ENCODE peak calls at places on chromosome 7, in seven cellular contexts. Z is lung, R is HepG2, B is sigmoid colon, A is OCI-LY7, W is pancreas, D is psoas muscle. T is an unnamed sample.

GRCh38 chr7:271266-272107 is 18.5 kb upstream of the FOXL3 start:
- DNase-seq in D (no peak), A (no peak), W (peak; percentile 21), Z (no peak), R (no peak), B (no peak), T (no peak)

GRCh38 chr7:47581442-47581820 is 480 bp downstream of the TNS3 start:
- DNase-seq in D (no peak), A (peak; percentile 40), R (no peak), B (no peak), W (peak; percentile 75), Z (no peak), T (no peak)

GRCh38 chr7:123681561-123681960 is 25.9 kb downstream of the LMOD2 start:
- DNase-seq in R (peak; percentile 38), B (no peak), W (no peak), A (no peak), Z (no peak), D (no peak), T (no peak)

GRCh38 chr7:148501707-148502139 is 88.8 kb upstream of the C7orf33 start:
- DNase-seq in D (no peak), Z (no peak), B (no peak), R (no peak), W (no peak), A (no peak), T (peak; percentile 42)

GRCh38 chr7:83655951-83656556 is 7.1 kb upstream of the SEMA3E start:
- DNase-seq in W (no peak), A (peak; percentile 34), Z (no peak), R (peak; percentile 26), B (no peak), D (no peak), T (no peak)

GRCh38 chr7:136998495-136998894 is 130.0 kb downstream of the CHRM2 start:
- DNase-seq in A (no peak), R (no peak), W (no peak), D (no peak), B (no peak), Z (no peak), T (no peak)

GRCh38 chr7:31991846-31992245 is 78.4 kb downstream of the PDE1C start:
- DNase-seq in B (no peak), W (no peak), D (no peak), Z (no peak), A (no peak), R (no peak), T (no peak)

GRCh38 chr7:95687759-95688343 is 84.5 kb upstream of the DYNC1I1 start:
- DNase-seq in Z (no peak), B (no peak), D (no peak), A (peak; percentile 8), W (no peak), R (peak; percentile 44), T (no peak)

GRCh38 chr7:95396136-95397032 is at the start of gene PON3:
- DNase-seq in Z (peak; percentile 50), R (peak; percentile 68), D (peak; percentile 50), A (no peak), B (peak; percentile 68), W (peak; percentile 83), T (peak; percentile 67)

GRCh38 chr7:75534727-75535307 is 42.7 kb downstream of the SPDYE5 start:
- DNase-seq in A (no peak), Z (no peak), W (no peak), D (no peak), R (no peak), B (no peak), T (peak; percentile 27)

GRCh38 chr7:95432606-95433005 is 2.2 kb downstream of the PON2 start:
- DNase-seq in B (no peak), Z (no peak), R (no peak), D (no peak), A (no peak), W (no peak), T (no peak)

GRCh38 chr7:123633553-123633952 is 22.1 kb upstream of the LMOD2 start:
- DNase-seq in W (no peak), B (no peak), Z (no peak), D (no peak), A (no peak), R (no peak), T (peak; percentile 90)

GRCh38 chr7:75815381-75816046 is 1.9 kb upstream of the CCL24 start:
- DNase-seq in Z (no peak), A (no peak), D (no peak), W (no peak), R (no peak), B (no peak), T (no peak)

GRCh38 chr7:158695056-158695455 is 9.5 kb downstream of the NCAPG2 start:
- DNase-seq in B (no peak), R (no peak), Z (no peak), A (no peak), W (no peak), D (no peak), T (no peak)

GRCh38 chr7:105102557-105103352 is 88.8 kb downstream of the KMT2E start:
- DNase-seq in A (no peak), R (no peak), W (no peak), B (no peak), D (no peak), Z (no peak), T (no peak)
- H3K27ac ChIP-seq in A (no peak overlapping the region), R (no peak overlapping the region), W (no peak overlapping the region), B (no peak overlapping the region), D (no peak overlapping the region), Z (no peak overlapping the region), T (no peak overlapping the region)

GRCh38 chr7:140640060-140640611 is 477 bp downstream of the DENND2A start:
- DNase-seq in D (peak; percentile 68), R (no peak), Z (no peak), A (no peak), B (peak; percentile 80), W (peak; percentile 71), T (no peak)
- TF ChIP-seq CTCF in D (no peak), R (no peak), Z (no peak), A (no peak), B (no peak), W (no peak), T (no peak)

DNA sequence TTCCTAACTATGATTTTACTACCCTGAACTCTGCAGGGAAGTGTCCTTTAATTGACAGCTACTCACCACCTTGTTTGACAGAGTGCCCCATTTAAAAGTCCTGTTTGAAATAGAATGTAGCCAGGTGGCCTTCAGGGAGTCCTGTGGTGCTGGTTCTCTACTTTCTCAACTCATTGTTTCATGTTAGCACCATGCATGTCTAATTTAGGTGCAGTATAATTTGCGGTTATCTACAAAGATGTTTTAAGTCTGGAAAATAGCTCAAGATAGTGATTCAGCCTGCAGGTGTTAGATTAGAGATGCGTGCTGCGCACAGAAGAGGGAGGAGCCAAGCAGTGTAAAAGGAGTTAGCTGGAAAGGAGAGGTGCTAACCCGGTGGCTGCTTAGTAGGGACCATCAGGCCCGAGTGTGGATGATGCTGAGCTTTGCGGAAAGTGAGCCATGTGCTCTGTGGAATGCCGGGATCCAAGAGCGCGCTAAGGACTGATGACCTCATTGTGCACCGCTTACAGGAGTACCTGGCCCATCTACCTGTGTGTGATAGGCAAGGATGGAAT is 1.2 kb downstream of the CCM2 start:
- DNase-seq in B (peak; percentile 59), W (no peak), Z (no peak), D (no peak), R (no peak), A (peak; percentile 96), T (peak; percentile 81)
- H3K4me1 ChIP-seq in B (no peaks in the 10 kb centered on the region), W (peaks cover 7% of the 10 kb centered on the region), Z (peaks cover 8% of the 10 kb centered on the region), D (peaks cover 23% of the 10 kb centered on the region), R (peaks cover 23% of the 10 kb centered on the region), A (peaks cover 78% of the 10 kb centered on the region), T (no peaks in the 10 kb centered on the region)

GRCh38 chr7:55570939-55571338 is 1.4 kb downstream of the VOPP1 start:
- DNase-seq in A (no peak), W (no peak), R (peak; percentile 16), Z (no peak), B (no peak), D (no peak), T (peak; percentile 90)
- H3K27ac ChIP-seq in A (peak overlapping the region; percentile 60), W (peak overlapping the region; percentile 64), R (peak overlapping the region; percentile 91), Z (no peak overlapping the region), B (peak overlapping the region; percentile 87), D (peak overlapping the region; percentile 92), T (peak overlapping the region; percentile 79)

GRCh38 chr7:36642414-36642813 is 81.9 kb downstream of the AOAH start:
- DNase-seq in Z (no peak), A (no peak), D (no peak), R (no peak), B (no peak), W (no peak), T (no peak)
- TF ChIP-seq CTCF in Z (no peak), A (no peak), D (no peak), R (no peak), B (no peak), W (no peak), T (no peak)

DNA sequence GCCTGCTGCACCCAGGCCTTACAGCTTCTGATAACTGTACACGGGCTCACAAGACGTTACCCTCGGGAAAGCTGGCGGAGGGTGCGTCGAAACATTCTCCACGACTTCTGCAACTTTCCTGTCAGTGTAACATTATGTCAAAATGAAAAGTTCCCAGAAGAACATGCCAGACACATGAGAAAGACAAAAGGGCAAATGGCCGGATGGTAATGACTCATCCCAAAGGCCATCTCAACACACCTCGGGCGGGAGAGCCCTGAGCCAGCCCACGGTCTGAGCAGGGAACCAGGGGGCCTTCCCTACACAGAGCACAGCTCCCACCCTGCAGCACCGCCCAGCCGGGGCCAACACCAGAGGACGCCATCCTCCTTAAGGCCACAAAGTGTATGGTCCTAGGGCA is 118.7 kb downstream of the MAD1L1 start:
- DNase-seq in A (no peak), W (no peak), R (no peak), D (no peak), B (no peak), Z (no peak), T (no peak)
- H3K4me1 ChIP-seq in A (peaks cover 21% of the 10 kb centered on the region), W (no peaks in the 10 kb centered on the region), R (peaks cover 59% of the 10 kb centered on the region), D (peaks cover 27% of the 10 kb centered on the region), B (no peaks in the 10 kb centered on the region), Z (no peaks in the 10 kb centered on the region), T (peaks cover 9% of the 10 kb centered on the region)

GRCh38 chr7:108146070-108146842 is 16.1 kb upstream of the LAMB4 start:
- DNase-seq in Z (peak; percentile 62), B (peak; percentile 78), A (peak; percentile 60), W (no peak), D (no peak), R (peak; percentile 72), T (peak; percentile 72)
- H3K27ac ChIP-seq in Z (no peak overlapping the region), B (no peak overlapping the region), A (no peak overlapping the region), W (no peak overlapping the region), D (no peak overlapping the region), R (no peak overlapping the region), T (no peak overlapping the region)

DNA sequence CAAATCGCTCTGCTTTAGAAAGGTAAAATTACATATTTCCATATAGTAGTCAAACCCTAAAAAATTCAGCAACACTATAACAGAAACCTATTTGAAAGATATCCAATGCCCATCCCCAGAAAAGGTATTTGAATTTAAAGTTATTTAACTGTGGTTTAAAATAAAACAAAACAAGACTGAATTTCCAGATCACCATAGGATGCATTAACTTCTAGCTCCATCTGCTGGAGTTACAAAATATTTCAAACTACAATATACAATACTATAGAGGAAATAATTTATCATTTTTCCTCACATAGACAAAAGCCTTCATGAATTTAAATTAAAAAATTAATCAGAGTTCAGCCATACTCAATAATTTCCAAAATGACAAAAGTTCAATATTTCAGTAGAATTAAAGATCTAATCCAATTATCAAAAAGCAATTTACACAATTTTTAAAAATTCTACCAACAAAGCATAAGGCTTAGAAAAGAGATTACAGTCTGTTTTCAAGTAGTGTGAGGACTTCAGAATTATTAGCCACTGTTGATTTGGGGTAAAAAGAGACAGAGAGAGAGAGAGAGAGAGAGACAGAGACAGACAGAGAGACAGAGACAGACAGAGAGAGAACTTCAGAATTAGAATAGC is 75.9 kb downstream of the LMBR1 start:
- DNase-seq in B (no peak), R (peak; percentile 10), Z (no peak), W (no peak), A (peak; percentile 33), D (no peak), T (no peak)
- TF ChIP-seq CTCF in B (no peak), R (peak; percentile 41), Z (no peak), W (no peak), A (peak; percentile 88), D (peak; percentile 35), T (peak; percentile 69)

T was measured in foreskin keratinocyte.